ENCODE peak calls at places on chromosomes 6 and 20, in ten cellular contexts. One of them, this sample, is unnamed.

GRCh38 chr6:28537065-28537464 is 11.4 kb downstream of the GPX5 start:
- DNase-seq in progenitor cell of endocrine pancreas: no peak
- DNase-seq in WERI-Rb-1: no peak
- DNase-seq in WTC11: peak; percentile 30
- DNase-seq in GM12865: peak; percentile 3
- DNase-seq in central memory CD4-positive, alpha-beta T cell: no peak
- DNase-seq in HS-5: no peak
- DNase-seq in stimulated activated CD4-positive, alpha-beta T cell treated with anti-CD3 and anti-CD28 coated beads, Interleukin-4, amount 100 ng/mL, for 48 hours: no peak
- DNase-seq in neuronal stem cell: no peak
- DNase-seq in ELR: peak; percentile 14
- DNase-seq in this sample: no peak

GRCh38 chr6:155224031-155224451 is 39.8 kb upstream of the CLDN20 start:
- DNase-seq in neuronal stem cell: no peak
- DNase-seq in GM12865: peak; percentile 91
- DNase-seq in ELR: peak; percentile 96
- DNase-seq in progenitor cell of endocrine pancreas: no peak
- DNase-seq in stimulated activated CD4-positive, alpha-beta T cell treated with anti-CD3 and anti-CD28 coated beads, Interleukin-4, amount 100 ng/mL, for 48 hours: peak; percentile 40
- DNase-seq in HS-5: peak; percentile 73
- DNase-seq in central memory CD4-positive, alpha-beta T cell: no peak
- DNase-seq in WERI-Rb-1: no peak
- DNase-seq in WTC11: no peak
- DNase-seq in this sample: no peak

GRCh38 chr6:129493396-129493902 is 216.5 kb downstream of the ARHGAP18 start:
- DNase-seq in WTC11: no peak
- DNase-seq in central memory CD4-positive, alpha-beta T cell: no peak
- DNase-seq in progenitor cell of endocrine pancreas: no peak
- DNase-seq in neuronal stem cell: no peak
- DNase-seq in ELR: peak; percentile 54
- DNase-seq in stimulated activated CD4-positive, alpha-beta T cell treated with anti-CD3 and anti-CD28 coated beads, Interleukin-4, amount 100 ng/mL, for 48 hours: no peak
- DNase-seq in GM12865: no peak
- DNase-seq in HS-5: peak; percentile 65
- DNase-seq in WERI-Rb-1: no peak
- DNase-seq in this sample: no peak

GRCh38 chr6:111918825-111919224 is 45.6 kb upstream of the FYN start:
- DNase-seq in stimulated activated CD4-positive, alpha-beta T cell treated with anti-CD3 and anti-CD28 coated beads, Interleukin-4, amount 100 ng/mL, for 48 hours: no peak
- DNase-seq in ELR: peak; percentile 88
- DNase-seq in central memory CD4-positive, alpha-beta T cell: no peak
- DNase-seq in GM12865: no peak
- DNase-seq in WTC11: no peak
- DNase-seq in neuronal stem cell: no peak
- DNase-seq in WERI-Rb-1: no peak
- DNase-seq in HS-5: no peak
- DNase-seq in progenitor cell of endocrine pancreas: no peak
- DNase-seq in this sample: no peak

GRCh38 chr6:32086661-32087573 is 22.2 kb downstream of the TNXB start:
- DNase-seq in GM12865: peak; percentile 82
- DNase-seq in HS-5: peak; percentile 67
- DNase-seq in central memory CD4-positive, alpha-beta T cell: no peak
- DNase-seq in progenitor cell of endocrine pancreas: no peak
- DNase-seq in ELR: peak; percentile 85
- DNase-seq in WERI-Rb-1: no peak
- DNase-seq in stimulated activated CD4-positive, alpha-beta T cell treated with anti-CD3 and anti-CD28 coated beads, Interleukin-4, amount 100 ng/mL, for 48 hours: peak; percentile 30
- DNase-seq in neuronal stem cell: no peak
- DNase-seq in WTC11: no peak
- DNase-seq in this sample: peak; percentile 59

GRCh38 chr6:22789315-22789714 is 219.9 kb downstream of the HDGFL1 start:
- DNase-seq in progenitor cell of endocrine pancreas: no peak
- DNase-seq in central memory CD4-positive, alpha-beta T cell: no peak
- DNase-seq in GM12865: no peak
- DNase-seq in WERI-Rb-1: no peak
- DNase-seq in stimulated activated CD4-positive, alpha-beta T cell treated with anti-CD3 and anti-CD28 coated beads, Interleukin-4, amount 100 ng/mL, for 48 hours: no peak
- DNase-seq in ELR: no peak
- DNase-seq in neuronal stem cell: no peak
- DNase-seq in HS-5: no peak
- DNase-seq in WTC11: no peak
- DNase-seq in this sample: no peak

GRCh38 chr20:50285376-50286173 is 94.9 kb downstream of the CEBPB start:
- DNase-seq in WERI-Rb-1: no peak
- DNase-seq in neuronal stem cell: no peak
- DNase-seq in HS-5: peak; percentile 83
- DNase-seq in WTC11: no peak
- DNase-seq in stimulated activated CD4-positive, alpha-beta T cell treated with anti-CD3 and anti-CD28 coated beads, Interleukin-4, amount 100 ng/mL, for 48 hours: no peak
- DNase-seq in central memory CD4-positive, alpha-beta T cell: no peak
- DNase-seq in ELR: peak; percentile 91
- DNase-seq in progenitor cell of endocrine pancreas: no peak
- DNase-seq in GM12865: peak; percentile 80
- DNase-seq in this sample: no peak

GRCh38 chr6:5762561-5762968 is 244.2 kb downstream of the NRN1 start:
- DNase-seq in GM12865: no peak
- DNase-seq in HS-5: no peak
- DNase-seq in central memory CD4-positive, alpha-beta T cell: no peak
- DNase-seq in progenitor cell of endocrine pancreas: no peak
- DNase-seq in neuronal stem cell: no peak
- DNase-seq in ELR: no peak
- DNase-seq in WERI-Rb-1: peak; percentile 64
- DNase-seq in stimulated activated CD4-positive, alpha-beta T cell treated with anti-CD3 and anti-CD28 coated beads, Interleukin-4, amount 100 ng/mL, for 48 hours: no peak
- DNase-seq in WTC11: no peak
- DNase-seq in this sample: no peak

GRCh38 chr6:151441390-151442166 is 10.3 kb downstream of the RMND1 start:
- DNase-seq in stimulated activated CD4-positive, alpha-beta T cell treated with anti-CD3 and anti-CD28 coated beads, Interleukin-4, amount 100 ng/mL, for 48 hours: no peak
- DNase-seq in GM12865: no peak
- DNase-seq in progenitor cell of endocrine pancreas: no peak
- DNase-seq in WERI-Rb-1: no peak
- DNase-seq in ELR: no peak
- DNase-seq in WTC11: no peak
- DNase-seq in central memory CD4-positive, alpha-beta T cell: no peak
- DNase-seq in HS-5: no peak
- DNase-seq in neuronal stem cell: no peak
- DNase-seq in this sample: no peak

GRCh38 chr6:39835856-39836442 is 43.8 kb downstream of the DAAM2 start:
- DNase-seq in neuronal stem cell: no peak
- DNase-seq in progenitor cell of endocrine pancreas: no peak
- DNase-seq in GM12865: no peak
- DNase-seq in HS-5: no peak
- DNase-seq in central memory CD4-positive, alpha-beta T cell: no peak
- DNase-seq in stimulated activated CD4-positive, alpha-beta T cell treated with anti-CD3 and anti-CD28 coated beads, Interleukin-4, amount 100 ng/mL, for 48 hours: no peak
- DNase-seq in WTC11: no peak
- DNase-seq in WERI-Rb-1: no peak
- DNase-seq in ELR: no peak
- DNase-seq in this sample: no peak

GRCh38 chr6:35493307-35493983 is 3.4 kb downstream of the TEAD3 start:
- DNase-seq in neuronal stem cell: no peak
- DNase-seq in ELR: no peak
- DNase-seq in stimulated activated CD4-positive, alpha-beta T cell treated with anti-CD3 and anti-CD28 coated beads, Interleukin-4, amount 100 ng/mL, for 48 hours: no peak
- DNase-seq in HS-5: no peak
- DNase-seq in progenitor cell of endocrine pancreas: no peak
- DNase-seq in WERI-Rb-1: no peak
- DNase-seq in WTC11: no peak
- DNase-seq in central memory CD4-positive, alpha-beta T cell: no peak
- DNase-seq in GM12865: no peak
- DNase-seq in this sample: no peak

GRCh38 chr6:79778794-79779193 is 147.7 kb downstream of the SH3BGRL2 start:
- DNase-seq in GM12865: no peak
- DNase-seq in ELR: no peak
- DNase-seq in WTC11: no peak
- DNase-seq in stimulated activated CD4-positive, alpha-beta T cell treated with anti-CD3 and anti-CD28 coated beads, Interleukin-4, amount 100 ng/mL, for 48 hours: no peak
- DNase-seq in progenitor cell of endocrine pancreas: no peak
- DNase-seq in central memory CD4-positive, alpha-beta T cell: no peak
- DNase-seq in neuronal stem cell: no peak
- DNase-seq in WERI-Rb-1: no peak
- DNase-seq in HS-5: no peak
- DNase-seq in this sample: no peak

GRCh38 chr6:116073765-116074450 is 13.2 kb upstream of the FRK start:
- DNase-seq in ELR: peak; percentile 96
- DNase-seq in HS-5: peak; percentile 58
- DNase-seq in neuronal stem cell: no peak
- DNase-seq in stimulated activated CD4-positive, alpha-beta T cell treated with anti-CD3 and anti-CD28 coated beads, Interleukin-4, amount 100 ng/mL, for 48 hours: no peak
- DNase-seq in progenitor cell of endocrine pancreas: no peak
- DNase-seq in WERI-Rb-1: no peak
- DNase-seq in central memory CD4-positive, alpha-beta T cell: no peak
- DNase-seq in GM12865: no peak
- DNase-seq in WTC11: no peak
- DNase-seq in this sample: no peak

GRCh38 chr20:50278684-50279531 is 88.3 kb downstream of the CEBPB start:
- DNase-seq in progenitor cell of endocrine pancreas: no peak
- DNase-seq in HS-5: no peak
- DNase-seq in stimulated activated CD4-positive, alpha-beta T cell treated with anti-CD3 and anti-CD28 coated beads, Interleukin-4, amount 100 ng/mL, for 48 hours: no peak
- DNase-seq in GM12865: no peak
- DNase-seq in central memory CD4-positive, alpha-beta T cell: no peak
- DNase-seq in neuronal stem cell: no peak
- DNase-seq in WTC11: no peak
- DNase-seq in ELR: no peak
- DNase-seq in WERI-Rb-1: peak; percentile 85
- DNase-seq in this sample: no peak

GRCh38 chr6:114342826-114343781 is at the start of gene HS3ST5:
- DNase-seq in ELR: no peak
- DNase-seq in neuronal stem cell: peak; percentile 70
- DNase-seq in GM12865: peak; percentile 19
- DNase-seq in WTC11: peak; percentile 91
- DNase-seq in HS-5: no peak
- DNase-seq in central memory CD4-positive, alpha-beta T cell: no peak
- DNase-seq in stimulated activated CD4-positive, alpha-beta T cell treated with anti-CD3 and anti-CD28 coated beads, Interleukin-4, amount 100 ng/mL, for 48 hours: no peak
- DNase-seq in WERI-Rb-1: peak; percentile 83
- DNase-seq in progenitor cell of endocrine pancreas: peak; percentile 63
- DNase-seq in this sample: peak; percentile 88

GRCh38 chr20:1087311-1087710 is 31.1 kb upstream of the PSMF1 start:
- DNase-seq in WERI-Rb-1: peak; percentile 61
- DNase-seq in stimulated activated CD4-positive, alpha-beta T cell treated with anti-CD3 and anti-CD28 coated beads, Interleukin-4, amount 100 ng/mL, for 48 hours: no peak
- DNase-seq in ELR: no peak
- DNase-seq in neuronal stem cell: no peak
- DNase-seq in WTC11: no peak
- DNase-seq in HS-5: no peak
- DNase-seq in central memory CD4-positive, alpha-beta T cell: no peak
- DNase-seq in progenitor cell of endocrine pancreas: no peak
- DNase-seq in GM12865: peak; percentile 10
- DNase-seq in this sample: peak; percentile 73

GRCh38 chr20:3323398-3323797 is 84.1 kb downstream of the DNAAF9 start:
- DNase-seq in neuronal stem cell: no peak
- DNase-seq in GM12865: no peak
- DNase-seq in HS-5: no peak
- DNase-seq in WTC11: no peak
- DNase-seq in central memory CD4-positive, alpha-beta T cell: no peak
- DNase-seq in ELR: no peak
- DNase-seq in WERI-Rb-1: no peak
- DNase-seq in progenitor cell of endocrine pancreas: no peak
- DNase-seq in stimulated activated CD4-positive, alpha-beta T cell treated with anti-CD3 and anti-CD28 coated beads, Interleukin-4, amount 100 ng/mL, for 48 hours: no peak
- DNase-seq in this sample: no peak

GRCh38 chr6:43966374-43966658 is 160.9 kb downstream of the MRPL14 start:
- DNase-seq in neuronal stem cell: no peak
- DNase-seq in HS-5: no peak
- DNase-seq in ELR: no peak
- DNase-seq in progenitor cell of endocrine pancreas: no peak
- DNase-seq in GM12865: no peak
- DNase-seq in WERI-Rb-1: no peak
- DNase-seq in central memory CD4-positive, alpha-beta T cell: no peak
- DNase-seq in stimulated activated CD4-positive, alpha-beta T cell treated with anti-CD3 and anti-CD28 coated beads, Interleukin-4, amount 100 ng/mL, for 48 hours: no peak
- DNase-seq in WTC11: no peak
- DNase-seq in this sample: no peak

GRCh38 chr6:11434565-11435326 is 102.8 kb upstream of the TMEM170B start:
- DNase-seq in stimulated activated CD4-positive, alpha-beta T cell treated with anti-CD3 and anti-CD28 coated beads, Interleukin-4, amount 100 ng/mL, for 48 hours: no peak
- DNase-seq in ELR: peak; percentile 37
- DNase-seq in GM12865: no peak
- DNase-seq in neuronal stem cell: no peak
- DNase-seq in progenitor cell of endocrine pancreas: no peak
- DNase-seq in HS-5: no peak
- DNase-seq in central memory CD4-positive, alpha-beta T cell: no peak
- DNase-seq in WTC11: no peak
- DNase-seq in WERI-Rb-1: no peak
- DNase-seq in this sample: no peak

GRCh38 chr6:22601941-22602340 is 32.6 kb downstream of the HDGFL1 start:
- DNase-seq in progenitor cell of endocrine pancreas: no peak
- DNase-seq in central memory CD4-positive, alpha-beta T cell: no peak
- DNase-seq in GM12865: no peak
- DNase-seq in HS-5: no peak
- DNase-seq in WTC11: no peak
- DNase-seq in WERI-Rb-1: no peak
- DNase-seq in ELR: no peak
- DNase-seq in neuronal stem cell: no peak
- DNase-seq in stimulated activated CD4-positive, alpha-beta T cell treated with anti-CD3 and anti-CD28 coated beads, Interleukin-4, amount 100 ng/mL, for 48 hours: no peak
- DNase-seq in this sample: no peak

GRCh38 chr6:88008411-88008810 is 39.2 kb upstream of the SPACA1 start:
- DNase-seq in central memory CD4-positive, alpha-beta T cell: no peak
- DNase-seq in ELR: no peak
- DNase-seq in GM12865: no peak
- DNase-seq in progenitor cell of endocrine pancreas: no peak
- DNase-seq in neuronal stem cell: no peak
- DNase-seq in HS-5: no peak
- DNase-seq in WTC11: no peak
- DNase-seq in WERI-Rb-1: no peak
- DNase-seq in stimulated activated CD4-positive, alpha-beta T cell treated with anti-CD3 and anti-CD28 coated beads, Interleukin-4, amount 100 ng/mL, for 48 hours: no peak
- DNase-seq in this sample: no peak

GRCh38 chr20:11170565-11170964 is 496.8 kb upstream of the JAG1 start:
- DNase-seq in WERI-Rb-1: no peak
- DNase-seq in ELR: no peak
- DNase-seq in neuronal stem cell: no peak
- DNase-seq in progenitor cell of endocrine pancreas: no peak
- DNase-seq in HS-5: no peak
- DNase-seq in GM12865: no peak
- DNase-seq in stimulated activated CD4-positive, alpha-beta T cell treated with anti-CD3 and anti-CD28 coated beads, Interleukin-4, amount 100 ng/mL, for 48 hours: no peak
- DNase-seq in WTC11: no peak
- DNase-seq in central memory CD4-positive, alpha-beta T cell: no peak
- DNase-seq in this sample: no peak

GRCh38 chr20:34798328-34798727 is 27.1 kb downstream of the NCOA6 start:
- DNase-seq in WERI-Rb-1: no peak
- DNase-seq in GM12865: no peak
- DNase-seq in progenitor cell of endocrine pancreas: no peak
- DNase-seq in stimulated activated CD4-positive, alpha-beta T cell treated with anti-CD3 and anti-CD28 coated beads, Interleukin-4, amount 100 ng/mL, for 48 hours: no peak
- DNase-seq in ELR: no peak
- DNase-seq in WTC11: no peak
- DNase-seq in neuronal stem cell: no peak
- DNase-seq in central memory CD4-positive, alpha-beta T cell: no peak
- DNase-seq in HS-5: no peak
- DNase-seq in this sample: no peak

GRCh38 chr6:16669227-16669626 is 92.0 kb downstream of the ATXN1 start:
- DNase-seq in stimulated activated CD4-positive, alpha-beta T cell treated with anti-CD3 and anti-CD28 coated beads, Interleukin-4, amount 100 ng/mL, for 48 hours: peak; percentile 57
- DNase-seq in progenitor cell of endocrine pancreas: no peak
- DNase-seq in GM12865: peak; percentile 35
- DNase-seq in HS-5: no peak
- DNase-seq in WTC11: no peak
- DNase-seq in central memory CD4-positive, alpha-beta T cell: peak; percentile 53
- DNase-seq in ELR: peak; percentile 77
- DNase-seq in WERI-Rb-1: no peak
- DNase-seq in neuronal stem cell: no peak
- DNase-seq in this sample: no peak

GRCh38 chr20:49288250-49288751 is 10.4 kb upstream of the ZNFX1 start:
- DNase-seq in WTC11: no peak
- DNase-seq in WERI-Rb-1: no peak
- DNase-seq in central memory CD4-positive, alpha-beta T cell: no peak
- DNase-seq in ELR: peak; percentile 21
- DNase-seq in progenitor cell of endocrine pancreas: no peak
- DNase-seq in stimulated activated CD4-positive, alpha-beta T cell treated with anti-CD3 and anti-CD28 coated beads, Interleukin-4, amount 100 ng/mL, for 48 hours: no peak
- DNase-seq in neuronal stem cell: no peak
- DNase-seq in GM12865: peak; percentile 33
- DNase-seq in HS-5: no peak
- DNase-seq in this sample: no peak

GRCh38 chr6:136520520-136520919 is 29.7 kb downstream of the MAP7 start:
- DNase-seq in WERI-Rb-1: no peak
- DNase-seq in GM12865: no peak
- DNase-seq in neuronal stem cell: no peak
- DNase-seq in ELR: no peak
- DNase-seq in WTC11: no peak
- DNase-seq in stimulated activated CD4-positive, alpha-beta T cell treated with anti-CD3 and anti-CD28 coated beads, Interleukin-4, amount 100 ng/mL, for 48 hours: no peak
- DNase-seq in HS-5: no peak
- DNase-seq in central memory CD4-positive, alpha-beta T cell: no peak
- DNase-seq in progenitor cell of endocrine pancreas: no peak
- DNase-seq in this sample: no peak

GRCh38 chr20:33656010-33656782 is 5.9 kb upstream of the C20orf144 start:
- DNase-seq in GM12865: no peak
- DNase-seq in central memory CD4-positive, alpha-beta T cell: no peak
- DNase-seq in HS-5: no peak
- DNase-seq in stimulated activated CD4-positive, alpha-beta T cell treated with anti-CD3 and anti-CD28 coated beads, Interleukin-4, amount 100 ng/mL, for 48 hours: no peak
- DNase-seq in ELR: no peak
- DNase-seq in neuronal stem cell: no peak
- DNase-seq in WTC11: no peak
- DNase-seq in progenitor cell of endocrine pancreas: no peak
- DNase-seq in WERI-Rb-1: no peak
- DNase-seq in this sample: peak; percentile 20

GRCh38 chr6:122052501-122052900 is 347.0 kb upstream of the HSF2 start:
- DNase-seq in central memory CD4-positive, alpha-beta T cell: no peak
- DNase-seq in ELR: no peak
- DNase-seq in progenitor cell of endocrine pancreas: no peak
- DNase-seq in HS-5: no peak
- DNase-seq in WTC11: no peak
- DNase-seq in WERI-Rb-1: no peak
- DNase-seq in stimulated activated CD4-positive, alpha-beta T cell treated with anti-CD3 and anti-CD28 coated beads, Interleukin-4, amount 100 ng/mL, for 48 hours: no peak
- DNase-seq in neuronal stem cell: no peak
- DNase-seq in GM12865: no peak
- DNase-seq in this sample: no peak